ENCODE peak calls at places on chromosomes 2 and 18, in four cellular contexts. T is mammary epithelial cell, Y is K562, M is H1. A is an unnamed sample.

GRCh38 chr18:24515721-24516120 is 55.3 kb downstream of the HRH4 start:
- DNase-seq in T (no peak), Y (no peak), M (no peak), A (no peak)

GRCh38 chr2:211591456-211591855 is 947.1 kb downstream of the ERBB4 start:
- DNase-seq in T (no peak), Y (no peak), M (no peak), A (no peak)

GRCh38 chr2:240629419-240629967 is 4.2 kb downstream of the GPR35 start:
- DNase-seq in T (no peak), Y (no peak), M (no peak), A (no peak)

GRCh38 chr2:8863331-8863953 is 26.0 kb upstream of the KIDINS220 start:
- DNase-seq in T (no peak), Y (no peak), M (no peak), A (no peak)

GRCh38 chr2:163664610-163665009 is 71.2 kb downstream of the FIGN start:
- DNase-seq in T (peak; percentile 36), Y (no peak), M (no peak), A (no peak)

GRCh38 chr2:210635257-210635656 is 78.9 kb downstream of the CPS1 start:
- DNase-seq in T (no peak), Y (no peak), M (no peak), A (no peak)

GRCh38 chr2:213016984-213017351 is 134.4 kb downstream of the IKZF2 start:
- DNase-seq in T (no peak), Y (no peak), M (no peak), A (no peak)

GRCh38 chr2:227052879-227053278 is 111.1 kb downstream of the COL4A4 start:
- DNase-seq in T (no peak), Y (no peak), M (no peak), A (no peak)

GRCh38 chr2:8692783-8693768 is 11.2 kb downstream of the ID2 start:
- DNase-seq in T (peak; percentile 28), Y (peak; percentile 70), M (no peak), A (peak; percentile 21)

GRCh38 chr2:14543284-14543683 is 89.2 kb upstream of the LRATD1 start:
- DNase-seq in T (no peak), Y (no peak), M (no peak), A (no peak)

GRCh38 chr2:8303322-8303832 is 378.5 kb upstream of the ID2 start:
- DNase-seq in T (no peak), Y (no peak), M (no peak), A (no peak)

GRCh38 chr2:182241936-182242335 is 184.9 kb downstream of the PDE1A start:
- DNase-seq in T (no peak), Y (no peak), M (no peak), A (no peak)

GRCh38 chr18:45231606-45232005 is 383.7 kb upstream of the SLC14A2 start:
- DNase-seq in T (no peak), Y (no peak), M (no peak), A (no peak)

GRCh38 chr2:68223419-68223818 is 28.9 kb downstream of the PPP3R1 start:
- DNase-seq in T (no peak), Y (no peak), M (no peak), A (no peak)

GRCh38 chr2:229996320-229996719 is 72.4 kb downstream of the SLC16A14 start:
- DNase-seq in T (no peak), Y (no peak), M (no peak), A (no peak)

GRCh38 chr2:96156011-96156820 is 11.0 kb upstream of the DUSP2 start:
- DNase-seq in T (no peak), Y (no peak), M (no peak), A (no peak)

GRCh38 chr2:223093436-223093839 is 41.4 kb downstream of the KCNE4 start:
- DNase-seq in T (peak; percentile 63), Y (no peak), M (no peak), A (no peak)

GRCh38 chr2:105403785-105404698 is 5.2 kb upstream of the FHL2 start:
- DNase-seq in T (peak; percentile 99), Y (peak; percentile 51), M (no peak), A (no peak)

GRCh38 chr2:37786153-37786809 is 114.8 kb upstream of the CDC42EP3 start:
- DNase-seq in T (no peak), Y (no peak), M (no peak), A (no peak)

GRCh38 chr2:64105676-64106461 is 38.4 kb downstream of the PELI1 start:
- DNase-seq in T (no peak), Y (no peak), M (no peak), A (no peak)

GRCh38 chr2:45390856-45391255 is 220.2 kb downstream of the SRBD1 start:
- DNase-seq in T (no peak), Y (no peak), M (no peak), A (no peak)

GRCh38 chr2:172460780-172461201 is 33.4 kb downstream of the ITGA6 start:
- DNase-seq in T (peak; percentile 70), Y (no peak), M (no peak), A (no peak)

GRCh38 chr2:22890142-22890541 is 494.8 kb upstream of the KLHL29 start:
- DNase-seq in T (no peak), Y (no peak), M (no peak), A (no peak)

GRCh38 chr2:10465915-10466314 is 17.8 kb upstream of the ODC1 start:
- DNase-seq in T (no peak), Y (no peak), M (no peak), A (no peak)

GRCh38 chr18:54765636-54766035 is 62.6 kb upstream of the RAB27B start:
- DNase-seq in T (no peak), Y (no peak), M (no peak), A (no peak)

GRCh38 chr2:190910341-190911136 is 29.9 kb downstream of the GLS start:
- DNase-seq in T (peak; percentile 24), Y (no peak), M (no peak), A (no peak)

GRCh38 chr2:221228214-221228769 is 343.8 kb downstream of the EPHA4 start:
- DNase-seq in T (no peak), Y (no peak), M (no peak), A (no peak)
- H3K27ac ChIP-seq in T (no peak overlapping the region), Y (no peak overlapping the region), M (no peak overlapping the region), A (no peak overlapping the region)

GRCh38 chr2:177553176-177553909 is 160.8 kb downstream of the AGPS start:
- DNase-seq in T (peak; percentile 58), Y (no peak), M (no peak), A (no peak)

GRCh38 chr2:177559638-177560037 is 167.1 kb downstream of the AGPS start:
- DNase-seq in T (no peak), Y (no peak), M (no peak), A (no peak)

GRCh38 chr2:177554365-177554764 is 161.8 kb downstream of the AGPS start:
- DNase-seq in T (peak; percentile 58), Y (peak; percentile 21), M (no peak), A (no peak)

GRCh38 chr2:177556134-177556533 is 163.6 kb downstream of the AGPS start:
- DNase-seq in T (no peak), Y (no peak), M (no peak), A (no peak)

GRCh38 chr2:177557794-177558193 is 165.2 kb downstream of the AGPS start:
- DNase-seq in T (no peak), Y (no peak), M (no peak), A (no peak)
- H3K27ac ChIP-seq in T (no peak overlapping the region), Y (no peak overlapping the region), M (no peak overlapping the region), A (no peak overlapping the region)

GRCh38 chr18:10474309-10474708 is 19.9 kb downstream of the APCDD1 start:
- DNase-seq in T (no peak), Y (no peak), M (no peak), A (no peak)
- H3K27ac ChIP-seq in T (no peak overlapping the region), Y (no peak overlapping the region), M (no peak overlapping the region), A (no peak overlapping the region)

GRCh38 chr2:33577660-33578059 is 21.4 kb downstream of the FAM98A start:
- DNase-seq in T (no peak), Y (no peak), M (no peak), A (no peak)
- H3K27ac ChIP-seq in T (no peak overlapping the region), Y (no peak overlapping the region), M (no peak overlapping the region), A (peak overlapping the region; percentile 84)

GRCh38 chr18:57806201-57806890 is 3.2 kb upstream of the ATP8B1 start:
- DNase-seq in T (no peak), Y (no peak), M (no peak), A (no peak)
- H3K27ac ChIP-seq in T (peak overlapping the region; percentile 5), Y (no peak overlapping the region), M (no peak overlapping the region), A (no peak overlapping the region)

GRCh38 chr2:18369750-18370149 is 190.7 kb downstream of the RDH14 start:
- DNase-seq in T (no peak), Y (no peak), M (no peak), A (no peak)

GRCh38 chr2:18376936-18377335 is 183.5 kb downstream of the RDH14 start:
- DNase-seq in T (no peak), Y (no peak), M (no peak), A (no peak)

GRCh38 chr2:18373081-18373480 is 187.4 kb downstream of the RDH14 start:
- DNase-seq in T (peak; percentile 7), Y (no peak), M (no peak), A (no peak)

GRCh38 chr2:18378020-18378653 is 182.3 kb downstream of the RDH14 start:
- DNase-seq in T (peak; percentile 19), Y (peak; percentile 54), M (no peak), A (peak; percentile 1)

DNA sequence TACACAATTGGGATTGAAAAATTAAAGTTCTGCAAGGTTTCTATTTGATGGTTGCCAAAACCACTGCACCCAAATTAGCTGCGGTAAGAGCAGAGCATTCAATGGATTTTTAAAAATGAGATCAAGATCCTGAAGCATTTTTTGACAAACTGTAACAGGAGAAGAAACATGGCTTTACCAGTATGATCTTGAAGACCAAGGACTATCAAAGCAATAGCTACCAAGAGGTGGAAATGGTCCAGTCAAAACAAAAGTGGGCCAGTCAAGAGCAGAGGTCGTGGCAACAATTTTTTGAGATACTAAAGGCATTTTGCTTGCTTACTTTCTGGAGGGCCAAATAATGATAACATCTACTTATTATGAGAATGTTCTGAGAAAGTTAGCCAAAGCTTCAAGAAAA is 186.8 kb downstream of the RDH14 start:
- DNase-seq in T (no peak), Y (no peak), M (no peak), A (no peak)
- H3K27ac ChIP-seq in T (no peak overlapping the region), Y (no peak overlapping the region), M (no peak overlapping the region), A (no peak overlapping the region)

DNA sequence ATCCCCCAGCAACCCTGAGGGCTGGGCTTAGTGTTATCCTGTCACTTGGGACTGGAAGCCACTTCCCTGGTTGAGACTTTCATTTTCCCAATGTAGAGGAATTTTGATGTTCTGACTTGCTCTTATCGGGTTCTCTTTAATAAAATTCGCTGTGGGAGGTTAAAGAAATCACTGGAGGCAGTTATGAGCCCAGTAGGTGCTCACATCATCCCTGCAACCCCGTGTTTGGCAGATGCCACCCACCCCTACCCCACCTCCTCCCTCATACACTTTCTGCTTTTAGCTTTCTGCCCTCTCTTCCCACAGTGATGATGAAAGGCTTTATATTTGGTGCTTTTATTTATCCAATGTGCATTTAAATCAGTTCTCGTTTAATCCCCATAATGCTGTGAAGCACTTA is 106.6 kb downstream of the MAPK4 start:
- DNase-seq in T (no peak), Y (no peak), M (no peak), A (no peak)
- H3K27ac ChIP-seq in T (no peak overlapping the region), Y (no peak overlapping the region), M (no peak overlapping the region), A (no peak overlapping the region)